ENCODE peak calls at places on chromosomes 16 and 17, in nine cellular contexts. T is nephron progenitor cell; B is neural crest cell; O is thoracic aorta; V is LoVo; A is activated CD4-positive, alpha-beta T cell treated with anti-CD3 and anti-CD28 coated beads for 48 hours; W is stimulated activated CD4-positive, alpha-beta T cell treated with anti-CD3 and anti-CD28 coated beads, Interleukin-4, amount 100 ng/mL, for 4 hours; F is kidney glomerular epithelial cell; L is prostate gland. U is an unnamed sample.

GRCh38 chr17:78736526-78737079 is 45.5 kb downstream of the CYTH1 start:
- DNase-seq in T (no peak), B (no peak), O (no peak), V (peak; percentile 93), A (peak; percentile 70), W (peak; percentile 38), F (peak; percentile 69), L (peak; percentile 96), U (peak; percentile 69)

GRCh38 chr17:78839173-78839761 is 1.3 kb downstream of the USP36 start:
- DNase-seq in T (no peak), B (no peak), O (no peak), V (no peak), A (no peak), W (no peak), F (peak; percentile 52), L (no peak), U (no peak)

GRCh38 chr16:23499801-23500200 is 10.5 kb downstream of the GGA2 start:
- DNase-seq in T (no peak), B (no peak), O (no peak), V (no peak), A (no peak), W (no peak), F (no peak), L (no peak), U (no peak)

GRCh38 chr16:58258326-58258725 is 36.5 kb downstream of the PRSS54 start:
- DNase-seq in T (no peak), B (no peak), O (no peak), V (no peak), A (no peak), W (no peak), F (no peak), L (no peak), U (no peak)

GRCh38 chr16:10609410-10609774 is 29.0 kb upstream of the EMP2 start:
- DNase-seq in T (no peak), B (no peak), O (no peak), V (no peak), A (no peak), W (no peak), F (no peak), L (no peak), U (no peak)

GRCh38 chr16:89045181-89045815 is 48.4 kb upstream of the ACSF3 start:
- DNase-seq in T (no peak), B (no peak), O (no peak), V (no peak), A (no peak), W (no peak), F (no peak), L (no peak), U (no peak)

GRCh38 chr17:10993126-10993525 is 155.2 kb upstream of the PIRT start:
- DNase-seq in T (no peak), B (no peak), O (no peak), V (no peak), A (no peak), W (no peak), F (no peak), L (no peak), U (no peak)

GRCh38 chr17:20173091-20173490 is 163.9 kb downstream of the SPECC1 start:
- DNase-seq in T (no peak), B (no peak), O (no peak), V (no peak), A (no peak), W (no peak), F (no peak), L (no peak), U (no peak)

GRCh38 chr16:86931410-86931941 is 353.1 kb downstream of the FOXL1 start:
- DNase-seq in T (no peak), B (no peak), O (peak; percentile 14), V (peak; percentile 31), A (no peak), W (no peak), F (peak; percentile 36), L (no peak), U (no peak)

GRCh38 chr16:49492090-49492801 is 118.6 kb downstream of the C16orf78 start:
- DNase-seq in T (peak; percentile 81), B (peak; percentile 61), O (no peak), V (peak; percentile 18), A (peak; percentile 57), W (peak; percentile 43), F (peak; percentile 17), L (peak; percentile 27), U (peak; percentile 8)

GRCh38 chr17:81231121-81231645 is 7.7 kb downstream of the TEPSIN start:
- DNase-seq in T (no peak), B (no peak), O (no peak), V (no peak), A (no peak), W (no peak), F (no peak), L (no peak), U (no peak)

GRCh38 chr16:3089717-3090592 is 9.1 kb downstream of the ZSCAN10 start:
- DNase-seq in T (no peak), B (no peak), O (no peak), V (no peak), A (no peak), W (no peak), F (no peak), L (no peak), U (no peak)

GRCh38 chr16:30958164-30959083 is 870 bp downstream of the SETD1A start:
- DNase-seq in T (no peak), B (peak; percentile 50), O (no peak), V (peak; percentile 52), A (no peak), W (no peak), F (no peak), L (no peak), U (peak; percentile 33)

GRCh38 chr17:28346746-28347246 is 10.5 kb downstream of the POLDIP2 start:
- DNase-seq in T (no peak), B (no peak), O (no peak), V (no peak), A (no peak), W (no peak), F (no peak), L (no peak), U (no peak)

GRCh38 chr17:49252148-49252682 is 21.6 kb upstream of the PHOSPHO1 start:
- DNase-seq in T (no peak), B (no peak), O (no peak), V (no peak), A (no peak), W (no peak), F (no peak), L (no peak), U (peak; percentile 26)

GRCh38 chr17:57935833-57936807 is 19.1 kb downstream of the CUEDC1 start:
- DNase-seq in T (peak; percentile 43), B (peak; percentile 61), O (no peak), V (no peak), A (no peak), W (no peak), F (no peak), L (no peak), U (no peak)

GRCh38 chr17:76384987-76385891 is 830 bp downstream of the SPHK1 start:
- DNase-seq in T (peak; percentile 36), B (peak; percentile 26), O (no peak), V (peak; percentile 24), A (peak; percentile 48), W (peak; percentile 48), F (peak; percentile 46), L (no peak), U (peak; percentile 34)

GRCh38 chr17:45367216-45367615 is 50.4 kb upstream of the MAP3K14 start:
- DNase-seq in T (no peak), B (no peak), O (no peak), V (no peak), A (no peak), W (no peak), F (no peak), L (no peak), U (no peak)

GRCh38 chr16:59067207-59067606 is 333.1 kb upstream of the GOT2 start:
- DNase-seq in T (no peak), B (no peak), O (no peak), V (no peak), A (no peak), W (no peak), F (peak; percentile 29), L (no peak), U (no peak)

GRCh38 chr17:51263001-51263400 is 2.7 kb downstream of the UTP18 start:
- DNase-seq in T (no peak), B (no peak), O (no peak), V (no peak), A (no peak), W (no peak), F (no peak), L (no peak), U (no peak)

GRCh38 chr16:56372013-56372634 is 53.2 kb downstream of the AMFR start:
- DNase-seq in T (no peak), B (no peak), O (no peak), V (no peak), A (peak; percentile 20), W (no peak), F (no peak), L (no peak), U (no peak)

GRCh38 chr16:77877712-77878111 is 89.3 kb downstream of the VAT1L start:
- DNase-seq in T (no peak), B (no peak), O (no peak), V (no peak), A (no peak), W (no peak), F (no peak), L (no peak), U (no peak)

GRCh38 chr16:4687416-4687815 is 5.9 kb upstream of the NUDT16L1 start:
- DNase-seq in T (no peak), B (no peak), O (no peak), V (no peak), A (no peak), W (no peak), F (no peak), L (no peak), U (no peak)

GRCh38 chr17:17847726-17848125 is 10.9 kb upstream of the SREBF1 start:
- DNase-seq in T (no peak), B (no peak), O (no peak), V (no peak), A (no peak), W (no peak), F (no peak), L (no peak), U (no peak)

GRCh38 chr16:52545157-52545543 is 1.8 kb downstream of the TOX3 start:
- DNase-seq in T (no peak), B (no peak), O (no peak), V (no peak), A (no peak), W (no peak), F (no peak), L (no peak), U (no peak)

GRCh38 chr17:45029758-45030423 is 21.5 kb downstream of the DCAKD start:
- DNase-seq in T (no peak), B (no peak), O (no peak), V (no peak), A (no peak), W (no peak), F (no peak), L (no peak), U (no peak)

GRCh38 chr17:36525113-36525512 is 9.6 kb downstream of the MYO19 start:
- DNase-seq in T (no peak), B (no peak), O (no peak), V (no peak), A (no peak), W (no peak), F (no peak), L (no peak), U (no peak)

GRCh38 chr17:42953669-42954068 is 10.6 kb downstream of the AARSD1 start:
- DNase-seq in T (no peak), B (no peak), O (no peak), V (no peak), A (no peak), W (no peak), F (no peak), L (peak; percentile 60), U (no peak)

GRCh38 chr16:86137359-86137758 is 238.4 kb downstream of the IRF8 start:
- DNase-seq in T (no peak), B (no peak), O (no peak), V (no peak), A (no peak), W (no peak), F (no peak), L (no peak), U (no peak)

GRCh38 chr16:79267781-79268180 is 332.8 kb downstream of the MAF start:
- DNase-seq in T (no peak), B (no peak), O (no peak), V (no peak), A (peak; percentile 86), W (peak; percentile 42), F (no peak), L (no peak), U (no peak)

GRCh38 chr17:16491131-16491702 is 776 bp downstream of the LRRC75A start:
- DNase-seq in T (peak; percentile 45), B (no peak), O (no peak), V (peak; percentile 15), A (peak; percentile 29), W (peak; percentile 4), F (no peak), L (no peak), U (no peak)

U was measured in NCI-H460.